ENCODE peak calls at places on chromosomes 7 and 10, in five cellular contexts. U is MCF 10A, X is endothelial cell, Y is body of pancreas, I is cardiac muscle cell. M is an unnamed sample.
A peak's percentile ranks its signal among the peaks of the same experiment; 100 is the strongest.

GRCh38 chr7:149014309-149014708 is 14.0 kb downstream of the PDIA4 start:
- DNase-seq in U (no peak), X (no peak), Y (no peak), I (no peak), M (no peak)

GRCh38 chr7:38409524-38409923 is 136.1 kb upstream of the TARP start:
- DNase-seq in U (no peak), X (no peak), Y (no peak), I (no peak), M (no peak)

GRCh38 chr10:110011679-110012078 is 3.9 kb downstream of the ADD3 start:
- DNase-seq in U (no peak), X (no peak), Y (no peak), I (no peak), M (no peak)

GRCh38 chr10:88332526-88333265 is 250.4 kb downstream of the RNLS start:
- DNase-seq in U (no peak), X (no peak), Y (no peak), I (no peak), M (no peak)

GRCh38 chr7:134632937-134633540 is 13.6 kb upstream of the BPGM start:
- DNase-seq in U (peak; percentile 61), X (peak; percentile 40), Y (no peak), I (peak; percentile 54), M (no peak)

GRCh38 chr10:63266337-63267327 is 133.5 kb downstream of the NRBF2 start:
- DNase-seq in U (peak; percentile 32), X (no peak), Y (no peak), I (no peak), M (no peak)

GRCh38 chr7:20280475-20281351 is 50.0 kb upstream of the ITGB8 start:
- DNase-seq in U (peak; percentile 14), X (no peak), Y (no peak), I (no peak), M (no peak)

GRCh38 chr7:130921391-130922180 is 187.6 kb upstream of the KLF14 start:
- DNase-seq in U (no peak), X (no peak), Y (peak; percentile 56), I (peak; percentile 16), M (no peak)

GRCh38 chr7:50264908-50265307 is 39.6 kb upstream of the IKZF1 start:
- DNase-seq in U (no peak), X (no peak), Y (no peak), I (no peak), M (no peak)

GRCh38 chr10:36559990-36560389 is 565.4 kb upstream of the ANKRD30A start:
- DNase-seq in U (no peak), X (no peak), Y (no peak), I (no peak), M (no peak)

GRCh38 chr7:47647213-47647985 is 65.5 kb upstream of the TNS3 start:
- DNase-seq in U (no peak), X (no peak), Y (no peak), I (no peak), M (no peak)

GRCh38 chr7:12909483-12909882 is 222.1 kb downstream of the ARL4A start:
- DNase-seq in U (no peak), X (no peak), Y (no peak), I (no peak), M (no peak)

GRCh38 chr7:22990588-22990949 is 23.4 kb downstream of the HYCC1 start:
- DNase-seq in U (no peak), X (no peak), Y (no peak), I (no peak), M (no peak)

GRCh38 chr7:148700693-148701092 is 2.0 kb downstream of the CUL1 start:
- DNase-seq in U (peak; percentile 45), X (no peak), Y (no peak), I (peak; percentile 65), M (no peak)

GRCh38 chr10:127470911-127471310 is 78.2 kb upstream of the NPS start:
- DNase-seq in U (no peak), X (no peak), Y (no peak), I (no peak), M (no peak)

GRCh38 chr7:36016648-36017047 is 136.4 kb upstream of the EEPD1 start:
- DNase-seq in U (no peak), X (no peak), Y (no peak), I (no peak), M (no peak)

GRCh38 chr10:63641799-63642198 is 120.6 kb downstream of the REEP3 start:
- DNase-seq in U (no peak), X (no peak), Y (no peak), I (no peak), M (no peak)

GRCh38 chr7:129612112-129613015 is 844 bp downstream of the NRF1 start:
- DNase-seq in U (peak; percentile 36), X (peak; percentile 23), Y (peak; percentile 63), I (peak; percentile 51), M (no peak)

GRCh38 chr10:43225787-43226153 is 41.1 kb downstream of the RASGEF1A start:
- DNase-seq in U (peak; percentile 14), X (peak; percentile 2), Y (no peak), I (no peak), M (no peak)

GRCh38 chr10:1652151-1652550 is 85.2 kb downstream of the ADARB2 start:
- DNase-seq in U (no peak), X (no peak), Y (no peak), I (no peak), M (no peak)

GRCh38 chr10:62459072-62459471 is 84.9 kb downstream of the ZNF365 start:
- DNase-seq in U (no peak), X (no peak), Y (no peak), I (no peak), M (no peak)

GRCh38 chr10:99312501-99312900 is 16.7 kb upstream of the CNNM1 start:
- DNase-seq in U (no peak), X (no peak), Y (no peak), I (no peak), M (no peak)

GRCh38 chr10:7300327-7300726 is 110.5 kb downstream of the SFMBT2 start:
- DNase-seq in U (no peak), X (no peak), Y (no peak), I (no peak), M (no peak)

GRCh38 chr7:128846781-128847444 is 15.7 kb upstream of the ATP6V1F start:
- DNase-seq in U (no peak), X (no peak), Y (no peak), I (no peak), M (no peak)

GRCh38 chr7:2628137-2628482 is 3.7 kb upstream of the TTYH3 start:
- DNase-seq in U (no peak), X (no peak), Y (no peak), I (no peak), M (no peak)

GRCh38 chr10:53209941-53210611 is 437.5 kb upstream of the MBL2 start:
- DNase-seq in U (peak; percentile 49), X (no peak), Y (no peak), I (peak; percentile 37), M (no peak)
- TF ChIP-seq CTCF in U (peak; percentile 45), X (no peak), Y (peak; percentile 36), I (no peak), M (peak; percentile 76)

GRCh38 chr10:68231916-68232315 is at the start of gene ATOH7:
- DNase-seq in U (no peak), X (no peak), Y (no peak), I (peak; percentile 34), M (no peak)

GRCh38 chr10:68235111-68235510 is 3.2 kb upstream of the ATOH7 start:
- DNase-seq in U (peak; percentile 22), X (no peak), Y (no peak), I (no peak), M (no peak)

GRCh38 chr10:68233045-68233444 is 1.1 kb upstream of the ATOH7 start:
- DNase-seq in U (no peak), X (no peak), Y (no peak), I (no peak), M (no peak)

GRCh38 chr10:68230268-68230667 is 1.6 kb downstream of the ATOH7 start:
- DNase-seq in U (no peak), X (no peak), Y (no peak), I (no peak), M (no peak)

GRCh38 chr10:68231106-68231901 is 609 bp downstream of the ATOH7 start:
- DNase-seq in U (peak; percentile 43), X (peak; percentile 76), Y (peak; percentile 61), I (peak; percentile 85), M (peak; percentile 68)
- TF ChIP-seq CTCF in U (no peak), X (no peak), Y (peak; percentile 52), I (peak; percentile 26), M (peak; percentile 52)

GRCh38 chr10:115436999-115437398 is 343.8 kb downstream of the ATRNL1 start:
- DNase-seq in U (no peak), X (no peak), Y (no peak), I (no peak), M (no peak)

GRCh38 chr10:115427611-115428010 is 334.4 kb downstream of the ATRNL1 start:
- DNase-seq in U (no peak), X (no peak), Y (no peak), I (no peak), M (no peak)

DNA sequence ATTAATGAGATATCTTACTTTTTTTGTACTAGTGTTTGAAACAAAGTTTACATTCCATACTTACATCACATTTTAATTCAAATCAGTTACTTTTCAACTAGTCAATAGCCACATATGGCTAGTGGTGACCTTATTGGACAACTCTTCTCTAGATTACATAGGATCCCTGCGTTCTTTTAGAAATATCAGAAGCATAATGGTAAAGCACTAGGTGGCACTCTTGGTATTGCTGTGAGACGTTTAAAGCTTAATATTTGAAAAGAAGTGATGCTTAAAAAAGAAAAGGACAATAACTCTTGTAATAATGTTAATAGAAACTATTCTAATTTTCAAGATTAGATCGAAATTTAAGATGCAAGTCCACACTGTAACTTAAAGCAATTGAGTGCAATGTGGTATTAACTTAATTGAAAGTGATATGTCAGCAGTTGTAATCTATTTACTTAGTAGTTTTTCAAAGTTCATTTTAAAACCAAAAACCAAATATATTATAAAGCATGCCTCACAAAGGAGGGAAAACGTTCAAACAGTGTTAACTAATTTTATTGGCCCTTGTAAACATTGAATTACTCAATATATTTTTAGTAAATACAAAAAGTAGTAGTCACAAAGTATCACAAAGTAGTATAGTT is 339.1 kb downstream of the ATRNL1 start:
- DNase-seq in U (peak; percentile 25), X (no peak), Y (no peak), I (peak; percentile 40), M (no peak)
- TF ChIP-seq CTCF in U (peak; percentile 43), X (no peak), Y (peak; percentile 29), I (peak; percentile 17), M (peak; percentile 66)

GRCh38 chr7:137691566-137691965 is 155.2 kb downstream of the DGKI start:
- DNase-seq in U (no peak), X (no peak), Y (no peak), I (no peak), M (no peak)

GRCh38 chr7:137692399-137692798 is 154.4 kb downstream of the DGKI start:
- DNase-seq in U (no peak), X (no peak), Y (no peak), I (no peak), M (no peak)

GRCh38 chr7:137689761-137690160 is 157.0 kb downstream of the DGKI start:
- DNase-seq in U (no peak), X (no peak), Y (no peak), I (no peak), M (no peak)

GRCh38 chr7:137687556-137688280 is 159.1 kb downstream of the DGKI start:
- DNase-seq in U (no peak), X (no peak), Y (no peak), I (no peak), M (no peak)

DNA sequence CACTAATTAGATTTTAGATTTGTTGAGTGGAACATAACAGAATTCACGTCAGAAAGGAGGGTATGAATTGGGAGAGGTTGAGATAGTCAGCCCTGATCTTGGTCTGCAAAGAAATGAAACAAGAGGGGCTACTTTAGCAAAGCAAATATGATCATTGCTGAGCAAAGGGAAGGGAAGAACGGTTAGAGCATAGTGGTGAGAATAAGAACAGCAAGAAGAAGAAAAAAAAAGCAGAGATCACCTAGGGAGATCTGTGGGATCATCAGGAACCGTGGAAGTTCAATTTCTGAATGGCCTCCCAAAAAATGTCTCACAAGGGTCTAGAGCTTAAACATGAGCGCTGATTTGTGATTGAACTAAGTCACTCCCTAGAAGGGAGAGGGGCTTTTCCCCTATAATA is 156.1 kb downstream of the DGKI start:
- DNase-seq in U (no peak), X (no peak), Y (no peak), I (no peak), M (no peak)
- TF ChIP-seq CTCF in U (no peak), X (no peak), Y (no peak), I (no peak), M (no peak)

M was measured in RWPE2.